ENCODE peak calls at places on chromosomes 7 and 10, in nine cellular contexts. E, L, H, T, Z, W, Y, C and R are unnamed samples.

GRCh38 chr7:50479743-50480517 is 29.8 kb upstream of the FIGNL1 start:
- DNase-seq in E (no peak), L (no peak), H (no peak), T (no peak), Z (no peak), W (no peak), Y (no peak), C (no peak), R (no peak)

GRCh38 chr10:122142652-122143237 is 128.4 kb upstream of the BTBD16 start:
- DNase-seq in E (no peak), L (no peak), H (no peak), T (peak), Z (no peak), W (peak), Y (peak), C (no peak), R (peak)

GRCh38 chr7:44383566-44383965 is 58.2 kb upstream of the CAMK2B start:
- DNase-seq in E (no peak), L (no peak), H (no peak), T (no peak), Z (no peak), W (no peak), Y (no peak), C (no peak), R (no peak)

GRCh38 chr7:129468087-129468486 is 33.9 kb downstream of the STRIP2 start:
- DNase-seq in E (no peak), L (no peak), H (no peak), T (no peak), Z (no peak), W (no peak), Y (no peak), C (no peak), R (no peak)

GRCh38 chr10:132649651-132650360 is 112.2 kb downstream of the INPP5A start:
- DNase-seq in E (no peak), L (no peak), H (no peak), T (no peak), Z (no peak), W (no peak), Y (no peak), C (no peak), R (no peak)

GRCh38 chr10:11444531-11445228 is 166.8 kb downstream of the USP6NL start:
- DNase-seq in E (no peak), L (no peak), H (no peak), T (no peak), Z (no peak), W (no peak), Y (no peak), C (no peak), R (no peak)

GRCh38 chr7:8197994-8198698 is 63.8 kb downstream of the ICA1 start:
- DNase-seq in E (no peak), L (no peak), H (no peak), T (no peak), Z (no peak), W (no peak), Y (no peak), C (no peak), R (no peak)

GRCh38 chr10:37975407-37975991 is 948 bp downstream of the ZNF25 start:
- DNase-seq in E (no peak), L (no peak), H (no peak), T (peak), Z (no peak), W (no peak), Y (peak), C (no peak), R (peak)

GRCh38 chr7:40436761-40437160 is 302.0 kb downstream of the SUGCT start:
- DNase-seq in E (no peak), L (no peak), H (no peak), T (no peak), Z (no peak), W (no peak), Y (no peak), C (no peak), R (no peak)

GRCh38 chr10:130028465-130028819 is 64.4 kb upstream of the EBF3 start:
- DNase-seq in E (no peak), L (no peak), H (no peak), T (no peak), Z (no peak), W (no peak), Y (no peak), C (no peak), R (no peak)

GRCh38 chr7:3439333-3440030 is 138.4 kb downstream of the SDK1 start:
- DNase-seq in E (no peak), L (peak), H (no peak), T (peak), Z (no peak), W (no peak), Y (no peak), C (no peak), R (no peak)

GRCh38 chr10:126060232-126060935 is 164.0 kb downstream of the FANK1 start:
- DNase-seq in E (no peak), L (peak), H (no peak), T (peak), Z (no peak), W (no peak), Y (no peak), C (no peak), R (no peak)

GRCh38 chr10:1978593-1978992 is 241.3 kb upstream of the ADARB2 start:
- DNase-seq in E (no peak), L (no peak), H (no peak), T (no peak), Z (no peak), W (no peak), Y (no peak), C (no peak), R (no peak)

GRCh38 chr10:32114500-32114899 is 58.3 kb upstream of the KIF5B start:
- DNase-seq in E (no peak), L (no peak), H (no peak), T (no peak), Z (no peak), W (no peak), Y (no peak), C (no peak), R (no peak)

GRCh38 chr10:94859086-94859485 is 79.4 kb upstream of the CYP2C9 start:
- DNase-seq in E (no peak), L (no peak), H (no peak), T (no peak), Z (no peak), W (no peak), Y (no peak), C (no peak), R (no peak)

GRCh38 chr10:83917519-83918506 is 221.5 kb upstream of the GHITM start:
- DNase-seq in E (peak), L (no peak), H (peak), T (peak), Z (peak), W (no peak), Y (no peak), C (peak), R (peak)

GRCh38 chr7:79620291-79620690 is 166.8 kb upstream of the MAGI2 start:
- DNase-seq in E (no peak), L (no peak), H (no peak), T (no peak), Z (no peak), W (no peak), Y (no peak), C (no peak), R (no peak)

GRCh38 chr10:75932921-75933320 is 501.5 kb downstream of the LRMDA start:
- DNase-seq in E (peak), L (no peak), H (no peak), T (no peak), Z (no peak), W (no peak), Y (no peak), C (no peak), R (no peak)

GRCh38 chr10:101336382-101336781 is 17.6 kb upstream of the BTRC start:
- DNase-seq in E (no peak), L (no peak), H (no peak), T (no peak), Z (no peak), W (no peak), Y (no peak), C (no peak), R (no peak)

GRCh38 chr10:59127991-59128390 is 48.5 kb upstream of the PHYHIPL start:
- DNase-seq in E (no peak), L (no peak), H (no peak), T (no peak), Z (no peak), W (no peak), Y (no peak), C (no peak), R (no peak)

DNA sequence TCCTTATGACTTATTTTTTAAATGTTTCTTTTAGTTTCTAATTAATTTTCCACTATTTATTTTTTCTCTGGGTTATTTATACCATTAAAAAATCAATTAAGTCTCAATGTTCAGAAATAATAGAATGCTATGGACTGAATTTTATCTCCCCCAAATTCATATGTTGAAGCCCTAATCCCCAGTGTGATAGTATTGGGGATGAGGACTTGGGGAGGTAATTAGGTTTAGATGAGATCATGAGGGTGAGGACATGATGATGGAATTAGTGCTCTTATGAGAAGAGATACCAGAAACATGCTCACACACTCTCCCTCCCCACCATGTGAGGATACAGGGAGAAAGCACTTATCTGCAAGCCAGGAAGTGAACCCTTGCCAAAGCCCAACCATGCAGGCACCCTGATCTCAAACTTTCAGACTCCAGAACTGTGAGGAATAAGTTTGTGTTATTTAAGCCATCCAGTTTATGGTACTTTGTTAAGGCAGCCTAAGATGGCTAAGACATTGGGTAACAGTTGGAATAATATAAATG is 202.6 kb downstream of the MDFIC start:
- DNase-seq in E (no peak), L (no peak), H (no peak), T (no peak), Z (no peak), W (no peak), Y (no peak), C (no peak), R (no peak)
- TF ChIP-seq REST in E (no peak), L (no peak), H (no peak), T (no peak), Z (no peak), W (no peak), Y (no peak), C (no peak), R (no peak)

DNA sequence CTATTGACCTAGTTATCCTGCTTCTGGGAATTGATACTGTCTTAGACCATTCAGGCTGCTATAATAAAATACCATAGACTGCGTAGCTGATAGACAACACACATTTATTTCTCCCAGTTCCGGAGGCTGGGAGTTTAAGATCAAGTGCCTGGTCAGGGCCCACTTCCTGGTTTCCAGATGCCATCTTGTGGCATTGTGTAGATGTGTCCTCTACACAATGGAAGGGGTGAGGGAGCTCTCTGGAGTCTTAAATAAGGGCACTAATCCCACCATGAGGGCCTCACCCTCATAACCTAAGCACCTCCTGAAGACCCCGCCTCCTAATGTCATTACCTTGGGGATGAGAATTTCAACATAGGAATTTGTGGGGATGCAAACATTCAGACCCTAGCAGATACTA is 62.4 kb downstream of the SLC35B4 start:
- DNase-seq in E (no peak), L (no peak), H (peak), T (no peak), Z (no peak), W (no peak), Y (no peak), C (no peak), R (peak)
- TF ChIP-seq CTCF in E (no peak), L (peak), H (no peak), T (peak), Z (no peak), W (peak), Y (peak), C (peak), R (peak)

GRCh38 chr10:78860260-78860914 is 208.4 kb upstream of the ZMIZ1 start:
- DNase-seq in E (no peak), L (no peak), H (no peak), T (no peak), Z (no peak), W (no peak), Y (no peak), C (no peak), R (no peak)
- TF ChIP-seq REST in E (no peak), L (no peak), H (no peak), T (no peak), Z (no peak), W (no peak), Y (no peak), C (no peak), R (no peak)

DNA sequence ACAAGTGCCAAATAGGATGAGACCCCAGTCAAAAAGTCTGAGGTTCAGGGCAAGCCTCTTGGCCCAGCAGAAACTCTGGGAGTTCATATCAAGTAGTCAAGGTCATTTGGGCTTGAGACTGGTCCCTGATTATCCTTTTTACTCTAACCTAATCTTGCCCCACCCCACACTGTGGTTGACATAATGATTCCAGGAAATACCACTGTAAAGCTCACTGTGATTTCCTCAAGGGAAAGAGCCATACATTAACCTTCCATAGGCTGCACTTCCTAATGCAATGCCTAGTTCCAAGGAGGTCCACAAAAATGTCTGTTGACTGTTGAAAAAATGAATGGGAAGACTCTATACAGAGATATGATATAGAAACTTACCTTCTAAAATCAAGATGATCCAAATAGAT is 52.9 kb upstream of the CHCHD3 start:
- DNase-seq in E (no peak), L (no peak), H (no peak), T (no peak), Z (no peak), W (no peak), Y (no peak), C (no peak), R (no peak)
- TF ChIP-seq CTCF in E (no peak), L (no peak), H (no peak), T (no peak), Z (no peak), W (no peak), Y (no peak), C (no peak), R (no peak)

DNA sequence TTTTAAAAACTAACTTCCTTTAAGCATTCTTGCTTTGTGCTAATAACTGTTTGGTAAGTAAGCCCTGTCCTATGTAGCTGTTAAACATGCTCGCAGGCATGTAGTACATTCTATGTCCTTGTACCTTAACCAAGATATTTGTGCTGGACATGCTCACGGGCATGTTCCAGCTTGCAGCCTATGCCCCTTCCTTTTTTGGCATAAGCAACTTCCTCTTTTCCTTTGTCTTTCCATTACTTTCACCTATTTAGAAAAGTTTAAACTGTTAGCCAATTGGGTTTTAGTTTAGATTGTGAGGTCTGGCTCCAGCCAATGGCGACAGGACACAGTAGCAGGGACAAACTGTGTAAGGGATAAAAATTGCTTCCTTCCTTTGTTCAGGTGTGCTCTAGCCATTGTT is 14.4 kb upstream of the APBB1IP start:
- DNase-seq in E (no peak), L (no peak), H (no peak), T (no peak), Z (no peak), W (no peak), Y (no peak), C (no peak), R (no peak)
- TF ChIP-seq REST in E (no peak), L (no peak), H (no peak), T (no peak), Z (no peak), W (no peak), Y (no peak), C (no peak), R (no peak)

DNA sequence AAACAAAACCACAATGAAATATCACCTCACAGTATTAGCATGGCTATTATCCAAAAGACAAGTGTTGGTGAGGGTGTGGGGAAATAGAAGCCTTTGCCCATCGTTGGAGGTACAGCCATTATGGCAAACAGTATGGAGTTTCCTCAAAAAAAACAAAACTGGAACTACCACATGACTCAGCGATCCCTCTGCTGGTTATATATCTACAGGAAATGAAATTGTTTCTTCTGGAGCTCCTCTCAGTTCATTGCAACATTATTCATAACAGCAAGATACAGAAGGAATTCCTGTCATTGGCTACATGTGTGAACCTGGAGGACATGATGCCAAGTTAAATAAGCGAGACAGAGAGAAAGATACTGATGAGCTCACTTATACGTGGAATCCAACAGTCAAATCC is 2.4 kb upstream of the UBE3C start:
- DNase-seq in E (no peak), L (no peak), H (no peak), T (peak), Z (peak), W (no peak), Y (no peak), C (peak), R (peak)
- TF ChIP-seq CTCF in E (no peak), L (no peak), H (no peak), T (peak), Z (no peak), W (peak), Y (peak), C (peak), R (peak)